ENCODE peak calls at places on chromosomes 4 and X, in six cellular contexts. J is mucosa of descending colon, E is transverse colon, Y is A549, V is uterus, I is astrocyte of the cerebellum. A is an unnamed sample.

GRCh38 chrX:41921492-41922124 is 1.7 kb downstream of the CASK start:
- DNase-seq in I (no peak), J (no peak), Y (no peak), E (no peak), V (no peak), A (no peak)

GRCh38 chrX:46485897-46486296 is 59.3 kb downstream of the ZNF674 start:
- DNase-seq in V (no peak), I (no peak), J (no peak), Y (no peak), E (no peak), A (no peak)

GRCh38 chr4:155079866-155080265 is 128.6 kb upstream of the NPY2R start:
- DNase-seq in E (no peak), J (no peak), Y (no peak), I (peak; percentile 24), V (no peak), A (no peak)

GRCh38 chr4:16106956-16107355 is 23.1 kb upstream of the PROM1 start:
- DNase-seq in I (no peak), Y (no peak), V (no peak), J (no peak), E (no peak), A (peak; percentile 14)

GRCh38 chr4:105058177-105058812 is 88.4 kb upstream of the TET2 start:
- DNase-seq in E (no peak), Y (no peak), V (no peak), J (no peak), I (peak; percentile 13), A (no peak)

GRCh38 chr4:150229538-150229937 is 151.3 kb downstream of the DCLK2 start:
- DNase-seq in J (no peak), I (peak; percentile 70), V (no peak), E (no peak), Y (peak; percentile 10), A (no peak)

GRCh38 chr4:96175871-96176270 is 336.0 kb downstream of the PDHA2 start:
- DNase-seq in E (no peak), Y (no peak), J (no peak), V (no peak), I (no peak), A (no peak)

GRCh38 chr4:153661215-153661822 is 22.8 kb upstream of the TLR2 start:
- DNase-seq in E (no peak), Y (no peak), I (no peak), V (no peak), J (no peak), A (no peak)

GRCh38 chrX:53288173-53288572 is 6.8 kb upstream of the IQSEC2 start:
- DNase-seq in E (no peak), Y (no peak), J (no peak), V (peak; percentile 36), I (no peak), A (no peak)

GRCh38 chrX:150234126-150234525 is 129.0 kb upstream of the MAMLD1 start:
- DNase-seq in J (no peak), Y (no peak), I (no peak), V (no peak), E (no peak), A (no peak)

GRCh38 chr4:100900134-100900533 is 382.3 kb upstream of the EMCN start:
- DNase-seq in Y (no peak), J (no peak), V (no peak), E (no peak), I (no peak), A (no peak)

GRCh38 chr4:88106205-88106604 is 52.2 kb downstream of the ABCG2 start:
- DNase-seq in E (no peak), V (no peak), I (no peak), J (no peak), Y (peak; percentile 11), A (no peak)

GRCh38 chr4:108762559-108763225 is at the start of gene ETNPPL:
- DNase-seq in E (no peak), Y (peak; percentile 2), J (no peak), V (no peak), I (no peak), A (no peak)

GRCh38 chrX:153644356-153645125 is 2.5 kb upstream of the DUSP9 start:
- DNase-seq in J (no peak), Y (peak; percentile 59), I (no peak), V (no peak), E (no peak), A (no peak)

GRCh38 chrX:7435822-7436221 is 287.9 kb upstream of the PUDP start:
- DNase-seq in Y (no peak), E (no peak), J (no peak), V (no peak), I (no peak), A (no peak)

GRCh38 chr4:126405369-126405982 is 1090.7 kb downstream of the FAT4 start:
- DNase-seq in J (no peak), I (peak; percentile 4), V (no peak), E (no peak), Y (peak; percentile 1), A (no peak)

GRCh38 chr4:174696657-174697056 is 132.4 kb downstream of the GLRA3 start:
- DNase-seq in J (no peak), E (no peak), V (no peak), Y (no peak), I (no peak), A (no peak)
- H3K4me3 ChIP-seq in J (no peak overlapping the region), E (no peak overlapping the region), V (no peak overlapping the region), Y (no peak overlapping the region), I (no peak overlapping the region), A (no peak overlapping the region)

DNA sequence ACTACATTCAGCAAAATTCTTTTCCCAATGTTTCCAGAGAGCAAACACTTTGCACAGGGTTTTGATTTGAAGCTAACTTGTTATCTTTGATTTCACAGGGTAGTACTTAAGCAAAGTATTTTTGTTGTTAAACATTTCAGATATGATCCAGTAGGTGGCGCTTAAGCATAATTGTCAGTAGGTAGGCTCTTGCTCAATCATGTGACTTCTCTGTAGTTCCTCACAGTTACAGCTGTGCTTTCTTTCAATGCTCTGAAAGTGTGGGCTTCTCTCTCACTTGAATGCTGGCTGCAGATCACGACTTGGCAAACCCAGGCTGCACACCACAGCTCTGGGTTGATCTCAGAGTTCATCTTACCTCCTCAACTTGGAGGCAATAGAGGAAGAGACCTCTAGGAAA is 1016.5 kb downstream of the SH3BGRL start:
- DNase-seq in J (no peak), V (no peak), E (no peak), Y (peak; percentile 39), I (no peak), A (no peak)
- TF ChIP-seq CTCF in J (no peak), V (peak; percentile 17), E (peak; percentile 17), Y (no peak), I (no peak), A (no peak)

GRCh38 chrX:74506310-74507115 is 85.2 kb downstream of the SLC16A2 start:
- DNase-seq in Y (no peak), V (no peak), I (no peak), E (no peak), J (no peak), A (peak; percentile 14)

GRCh38 chrX:74509989-74510388 is 88.7 kb downstream of the SLC16A2 start:
- DNase-seq in E (no peak), J (no peak), V (no peak), Y (no peak), I (no peak), A (no peak)

GRCh38 chrX:74510401-74510800 is 89.1 kb downstream of the SLC16A2 start:
- DNase-seq in Y (no peak), J (no peak), I (no peak), V (no peak), E (no peak), A (no peak)

GRCh38 chrX:74514384-74514783 is 93.1 kb downstream of the SLC16A2 start:
- DNase-seq in J (no peak), I (no peak), Y (no peak), E (no peak), V (no peak), A (no peak)

GRCh38 chrX:74511704-74512103 is 90.4 kb downstream of the SLC16A2 start:
- DNase-seq in Y (no peak), I (no peak), J (no peak), V (no peak), E (no peak), A (no peak)
- H3K4me3 ChIP-seq in Y (no peak overlapping the region), I (no peak overlapping the region), J (no peak overlapping the region), V (no peak overlapping the region), E (no peak overlapping the region), A (no peak overlapping the region)

GRCh38 chr4:86910820-86911684 is 18.8 kb upstream of the C4orf36 start:
- DNase-seq in I (no peak), J (no peak), Y (no peak), V (no peak), E (no peak), A (no peak)
- TF ChIP-seq CTCF in I (no peak), J (no peak), Y (no peak), V (no peak), E (no peak), A (no peak)

GRCh38 chr4:38313175-38313574 is 350.8 kb upstream of the KLF3 start:
- DNase-seq in Y (no peak), V (no peak), I (no peak), E (peak; percentile 83), J (peak; percentile 84), A (no peak)

GRCh38 chr4:38310446-38311043 is 350.3 kb downstream of the PTTG2 start:
- DNase-seq in I (peak; percentile 34), J (no peak), V (no peak), Y (no peak), E (peak; percentile 28), A (no peak)

GRCh38 chr4:38309471-38309870 is 349.3 kb downstream of the PTTG2 start:
- DNase-seq in J (no peak), V (no peak), Y (no peak), I (no peak), E (no peak), A (no peak)

GRCh38 chr4:38313999-38314561 is 349.9 kb upstream of the KLF3 start:
- DNase-seq in V (no peak), Y (peak; percentile 10), J (peak; percentile 74), I (peak; percentile 47), E (peak; percentile 71), A (no peak)

GRCh38 chr4:38311495-38311894 is 351.3 kb downstream of the PTTG2 start:
- DNase-seq in I (no peak), V (no peak), J (no peak), E (no peak), Y (no peak), A (no peak)
- H3K4me3 ChIP-seq in I (no peak overlapping the region), V (no peak overlapping the region), J (no peak overlapping the region), E (no peak overlapping the region), Y (no peak overlapping the region), A (no peak overlapping the region)

GRCh38 chr4:25939330-25939729 is 25.3 kb downstream of the SMIM20 start:
- DNase-seq in I (no peak), Y (no peak), E (no peak), J (no peak), V (no peak), A (no peak)
- TF ChIP-seq CTCF in I (peak; percentile 11), Y (no peak), E (no peak), J (no peak), V (no peak), A (no peak)

DNA sequence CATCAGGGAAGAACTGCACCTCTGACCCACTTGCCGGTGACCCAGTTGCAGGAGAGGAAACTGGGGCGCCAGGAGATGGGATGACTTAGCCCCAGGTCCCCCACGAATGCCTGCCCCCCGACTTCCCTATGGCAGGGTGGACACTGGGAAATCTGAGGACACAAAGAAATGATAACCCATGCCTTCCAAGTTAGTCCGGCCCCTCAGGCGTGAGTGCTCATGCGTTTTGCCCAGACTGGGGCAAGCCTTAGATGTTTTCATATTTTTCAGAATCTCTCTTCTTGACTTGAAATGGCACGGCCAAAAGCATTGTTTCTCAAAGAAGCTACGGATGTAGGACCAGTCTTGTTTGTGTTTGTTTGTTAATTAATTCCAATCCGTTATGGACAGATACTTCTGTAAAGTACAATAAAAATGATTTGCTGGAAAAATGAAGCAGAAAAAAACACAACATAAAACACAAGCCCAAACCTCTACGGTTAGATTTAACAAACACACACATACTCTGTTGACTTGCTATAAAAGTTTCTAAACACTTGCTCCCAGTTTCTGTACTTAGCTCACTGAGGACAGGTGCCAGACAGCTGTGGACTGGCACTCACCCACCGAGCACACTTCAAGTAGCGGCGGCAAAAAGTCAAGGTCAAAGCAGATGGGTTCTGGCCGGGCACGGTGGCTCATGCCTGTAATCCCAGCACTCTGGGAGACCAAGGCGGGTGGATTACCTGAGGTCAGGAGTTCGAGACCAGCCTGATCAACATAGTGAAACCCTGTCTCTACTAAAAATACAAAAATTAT is 341.5 kb downstream of the BCOR start:
- DNase-seq in Y (peak; percentile 35), E (no peak), J (no peak), V (no peak), I (no peak), A (no peak)
- H3K4me3 ChIP-seq in Y (peak overlapping the region; percentile 7), E (no peak overlapping the region), J (no peak overlapping the region), V (no peak overlapping the region), I (no peak overlapping the region), A (no peak overlapping the region)